ENCODE peak calls at places on chromosome 2, in eight cellular contexts. W is type B pancreatic cell; K is SHP77; C is HEK293T; E is activated naive CD4-positive, alpha-beta T cell treated with anti-CD3 and anti-CD28 coated beads, Interleukin-2, amount 10 ng/mL, durations not matched to agents 7 days and 5 days; S is amniotic epithelial cell; O is AG20443; F is activated naive CD8-positive, alpha-beta T cell treated with anti-CD3 and anti-CD28 coated beads, Interleukin-2, amount 50 U/mL, for 24 hours. U is an unnamed sample.

GRCh38 chr2:238320648-238321281 is 447 bp downstream of the TRAF3IP1 start:
- DNase-seq in C (no peak), O (peak; percentile 53), F (peak; percentile 10), S (no peak), K (no peak), E (peak; percentile 44), W (no peak), U (no peak)

GRCh38 chr2:212692466-212692865 is 153.9 kb upstream of the ERBB4 start:
- DNase-seq in W (no peak), C (no peak), K (no peak), O (no peak), S (no peak), E (no peak), F (no peak), U (no peak)

GRCh38 chr2:186714611-186715010 is 20.8 kb downstream of the FAM171B start:
- DNase-seq in O (no peak), K (no peak), F (no peak), E (no peak), W (no peak), S (no peak), C (no peak), U (no peak)

GRCh38 chr2:187003038-187003543 is 154.1 kb upstream of the ZSWIM2 start:
- DNase-seq in O (no peak), W (no peak), E (no peak), K (no peak), F (no peak), C (no peak), S (no peak), U (no peak)

GRCh38 chr2:102355526-102356380 is at the start of gene IL18R1:
- DNase-seq in O (peak; percentile 94), C (peak; percentile 77), S (peak; percentile 77), F (peak; percentile 81), K (peak; percentile 57), W (peak; percentile 88), E (peak; percentile 80), U (peak; percentile 75)

GRCh38 chr2:212914392-212914791 is 237.0 kb downstream of the IKZF2 start:
- DNase-seq in O (no peak), K (no peak), C (no peak), E (no peak), F (no peak), S (no peak), W (no peak), U (no peak)

GRCh38 chr2:195683174-195683573 is 26.1 kb downstream of the SLC39A10 start:
- DNase-seq in F (no peak), C (no peak), W (no peak), E (no peak), O (no peak), S (peak; percentile 69), K (no peak), U (no peak)

GRCh38 chr2:78749648-78750047 is 275.9 kb upstream of the REG3G start:
- DNase-seq in E (no peak), W (no peak), F (no peak), O (no peak), S (no peak), C (no peak), K (no peak), U (no peak)

GRCh38 chr2:11395389-11395788 is 51.0 kb upstream of the ROCK2 start:
- DNase-seq in W (no peak), E (no peak), K (no peak), O (no peak), C (no peak), F (no peak), S (no peak), U (no peak)

GRCh38 chr2:164620873-164621760 is at the start of gene GRB14:
- DNase-seq in S (no peak), E (no peak), F (no peak), C (peak; percentile 70), W (peak; percentile 78), K (peak; percentile 54), O (peak; percentile 56), U (peak; percentile 61)

GRCh38 chr2:195411219-195411687 is 245.8 kb upstream of the SLC39A10 start:
- DNase-seq in C (no peak), O (peak; percentile 49), S (peak; percentile 85), W (no peak), F (no peak), E (no peak), K (no peak), U (no peak)

U was measured in kidney glomerular epithelial cell.